ENCODE peak calls at places on chromosomes 6 and 20, in five cellular contexts. C, I, W, P and F are unnamed samples.

GRCh38 chr20:10769700-10770099 is 95.9 kb upstream of the JAG1 start:
- DNase-seq in C (no peak), P (no peak), I (no peak), W (no peak), F (no peak)

GRCh38 chr20:45904583-45905504 is 7.1 kb downstream of the PLTP start:
- DNase-seq in I (no peak), C (no peak), W (no peak), P (no peak), F (no peak)

GRCh38 chr6:150632785-150633465 is 33.2 kb downstream of the PLEKHG1 start:
- DNase-seq in W (no peak), C (no peak), I (no peak), P (no peak), F (no peak)

GRCh38 chr6:3392059-3392458 is 64.8 kb downstream of the SLC22A23 start:
- DNase-seq in P (no peak), W (no peak), I (no peak), C (no peak), F (no peak)

GRCh38 chr6:146847426-146847825 is 248.7 kb downstream of the ADGB start:
- DNase-seq in I (no peak), C (no peak), P (no peak), W (no peak), F (no peak)

GRCh38 chr6:170176621-170177382 is 114.1 kb downstream of the DLL1 start:
- DNase-seq in I (no peak), W (no peak), C (no peak), P (peak; percentile 63), F (peak; percentile 24)

GRCh38 chr20:43667341-43668132 is 623 bp downstream of the MYBL2 start:
- DNase-seq in I (peak; percentile 78), C (no peak), W (no peak), P (no peak), F (no peak)

GRCh38 chr6:103002282-103002681 is 1608.8 kb downstream of the GRIK2 start:
- DNase-seq in I (no peak), W (no peak), P (no peak), C (peak; percentile 29), F (no peak)

GRCh38 chr6:49550413-49551125 is at the start of gene C6orf141:
- DNase-seq in I (no peak), P (no peak), C (peak; percentile 82), W (peak; percentile 66), F (no peak)

GRCh38 chr20:33724439-33725094 is 4.5 kb upstream of the PXMP4 start:
- DNase-seq in I (no peak), C (no peak), P (no peak), W (no peak), F (no peak)

GRCh38 chr20:3168829-3169590 is 4.3 kb downstream of the LZTS3 start:
- DNase-seq in W (no peak), P (no peak), C (no peak), I (no peak), F (no peak)

GRCh38 chr6:133707456-133707855 is 181.5 kb upstream of the TCF21 start:
- DNase-seq in W (no peak), P (no peak), I (no peak), C (no peak), F (no peak)

GRCh38 chr20:8361008-8361652 is 229.1 kb downstream of the PLCB1 start:
- DNase-seq in W (no peak), C (no peak), I (no peak), P (no peak), F (no peak)

GRCh38 chr6:34953084-34954025 is 64.3 kb downstream of the ANKS1A start:
- DNase-seq in C (no peak), W (no peak), P (no peak), I (no peak), F (no peak)

GRCh38 chr6:134035823-134036296 is 16.6 kb downstream of the SLC2A12 start:
- DNase-seq in P (no peak), I (no peak), C (no peak), W (no peak), F (peak; percentile 46)

GRCh38 chr20:19833395-19833794 is 75.3 kb downstream of the RIN2 start:
- DNase-seq in P (no peak), C (no peak), I (no peak), W (no peak), F (no peak)

GRCh38 chr6:148501178-148501590 is 158.5 kb downstream of the SASH1 start:
- DNase-seq in W (no peak), I (no peak), P (no peak), C (peak; percentile 60), F (no peak)

GRCh38 chr20:24730750-24731149 is 218.3 kb upstream of the CST7 start:
- DNase-seq in C (no peak), P (no peak), W (no peak), I (no peak), F (no peak)

GRCh38 chr20:24729896-24730605 is 219.0 kb upstream of the CST7 start:
- DNase-seq in W (no peak), P (no peak), I (no peak), C (no peak), F (no peak)

GRCh38 chr20:24732599-24732998 is 216.5 kb upstream of the CST7 start:
- DNase-seq in W (no peak), P (no peak), C (no peak), I (no peak), F (no peak)

GRCh38 chr20:24731312-24731711 is 217.8 kb upstream of the CST7 start:
- DNase-seq in P (no peak), I (no peak), C (no peak), W (no peak), F (no peak)

GRCh38 chr20:24732076-24732475 is 217.0 kb upstream of the CST7 start:
- DNase-seq in P (no peak), C (no peak), I (no peak), W (no peak), F (no peak)
- TF ChIP-seq CTCF in P (no peak), C (no peak), I (no peak), W (no peak), F (no peak)

GRCh38 chr6:15274696-15275387 is 29.0 kb downstream of the JARID2 start:
- DNase-seq in P (no peak), W (no peak), C (no peak), I (no peak), F (no peak)

GRCh38 chr6:15269619-15270018 is 23.8 kb downstream of the JARID2 start:
- DNase-seq in I (no peak), W (no peak), C (no peak), P (no peak), F (no peak)

GRCh38 chr6:15276036-15276435 is 30.2 kb downstream of the JARID2 start:
- DNase-seq in I (no peak), C (no peak), P (no peak), W (no peak), F (no peak)

GRCh38 chr6:15270402-15270801 is 24.5 kb downstream of the JARID2 start:
- DNase-seq in C (no peak), W (no peak), I (no peak), P (no peak), F (no peak)

GRCh38 chr6:15272562-15272961 is 26.7 kb downstream of the JARID2 start:
- DNase-seq in C (no peak), W (no peak), P (no peak), I (no peak), F (no peak)
- H3K4me1 ChIP-seq in C (peaks cover 39% of the 10 kb centered on the region), W (peaks cover 31% of the 10 kb centered on the region), P (peaks cover 64% of the 10 kb centered on the region), I (peaks cover 25% of the 10 kb centered on the region), F (no peaks in the 10 kb centered on the region)

DNA sequence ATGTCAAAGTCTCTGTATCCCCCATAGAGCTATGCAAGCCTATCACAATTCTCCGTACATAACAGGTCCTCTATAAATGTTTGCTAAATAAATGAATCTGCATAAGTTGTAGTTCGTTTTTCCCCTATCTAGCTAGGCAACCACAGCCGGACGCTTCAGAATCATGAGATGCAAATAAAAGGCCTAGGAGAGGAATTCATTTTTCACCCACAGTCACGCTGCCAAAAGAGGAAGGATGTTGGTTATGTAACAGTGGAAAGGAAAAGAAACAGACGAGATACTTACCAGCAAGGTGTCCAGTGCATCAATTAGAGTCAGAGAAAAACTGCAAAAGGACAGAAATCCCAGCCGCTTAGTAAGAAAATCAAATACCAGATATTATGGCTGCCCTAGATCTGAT is 2.4 kb downstream of the EDEM2 start:
- DNase-seq in W (no peak), I (no peak), P (no peak), C (no peak), F (no peak)
- H3K4me3 ChIP-seq in W (no peak overlapping the region), I (no peak overlapping the region), P (no peak overlapping the region), C (no peak overlapping the region), F (no peak overlapping the region)

GRCh38 chr6:117555882-117556498 is 46.3 kb downstream of the GOPC start:
- DNase-seq in W (no peak), I (peak; percentile 30), P (no peak), C (peak; percentile 80), F (peak; percentile 36)
- TF ChIP-seq CTCF in W (peak; percentile 89), I (peak; percentile 55), P (peak; percentile 90), C (peak; percentile 99), F (peak; percentile 81)